ENCODE peak calls at places on chromosomes 16 and 17, in nine cellular contexts. One of them, this sample, is unnamed.

GRCh38 chr16:49961087-49961486 is 63.9 kb upstream of the CNEP1R1 start:
- DNase-seq in mesendoderm: no peak
- DNase-seq in neuronal stem cell: no peak
- DNase-seq in GM23248: peak
- DNase-seq in endodermal cell: no peak
- DNase-seq in K562: no peak
- DNase-seq in neural progenitor cell: no peak
- DNase-seq in GM12878: no peak
- DNase-seq in mammary epithelial cell: peak
- DNase-seq in this sample: no peak

GRCh38 chr16:22297871-22298733 is 893 bp downstream of the POLR3E start:
- DNase-seq in mesendoderm: peak
- DNase-seq in neuronal stem cell: peak
- DNase-seq in GM23248: peak
- DNase-seq in endodermal cell: peak
- DNase-seq in K562: no peak
- DNase-seq in neural progenitor cell: peak
- DNase-seq in GM12878: peak
- DNase-seq in mammary epithelial cell: peak
- DNase-seq in this sample: peak

GRCh38 chr16:57590654-57591085 is 37.8 kb upstream of the ADGRG1 start:
- DNase-seq in mesendoderm: no peak
- DNase-seq in neuronal stem cell: no peak
- DNase-seq in GM23248: peak
- DNase-seq in endodermal cell: no peak
- DNase-seq in K562: no peak
- DNase-seq in neural progenitor cell: no peak
- DNase-seq in GM12878: no peak
- DNase-seq in mammary epithelial cell: peak
- DNase-seq in this sample: no peak

GRCh38 chr17:78272181-78272913 is 40.9 kb downstream of the TMEM235 start:
- DNase-seq in mesendoderm: peak
- DNase-seq in neuronal stem cell: no peak
- DNase-seq in GM23248: no peak
- DNase-seq in endodermal cell: peak
- DNase-seq in K562: peak
- DNase-seq in neural progenitor cell: peak
- DNase-seq in GM12878: no peak
- DNase-seq in mammary epithelial cell: peak
- DNase-seq in this sample: no peak

GRCh38 chr17:64502021-64502420 is 4.1 kb downstream of the DDX5 start:
- DNase-seq in mesendoderm: no peak
- DNase-seq in neuronal stem cell: no peak
- DNase-seq in GM23248: peak
- DNase-seq in endodermal cell: no peak
- DNase-seq in K562: no peak
- DNase-seq in neural progenitor cell: no peak
- DNase-seq in GM12878: no peak
- DNase-seq in mammary epithelial cell: no peak
- DNase-seq in this sample: no peak

GRCh38 chr17:48830840-48831548 is at the start of gene CALCOCO2:
- DNase-seq in mesendoderm: peak
- DNase-seq in neuronal stem cell: peak
- DNase-seq in GM23248: peak
- DNase-seq in endodermal cell: peak
- DNase-seq in K562: peak
- DNase-seq in neural progenitor cell: peak
- DNase-seq in GM12878: peak
- DNase-seq in mammary epithelial cell: peak
- DNase-seq in this sample: no peak

GRCh38 chr16:31362476-31363405 is 7.8 kb downstream of the ITGAX start:
- DNase-seq in mesendoderm: no peak
- DNase-seq in neuronal stem cell: no peak
- DNase-seq in GM23248: no peak
- DNase-seq in endodermal cell: no peak
- DNase-seq in K562: no peak
- DNase-seq in neural progenitor cell: no peak
- DNase-seq in GM12878: no peak
- DNase-seq in mammary epithelial cell: no peak
- DNase-seq in this sample: no peak

GRCh38 chr17:78767806-78768205 is 14.3 kb downstream of the CYTH1 start:
- DNase-seq in mesendoderm: no peak
- DNase-seq in neuronal stem cell: no peak
- DNase-seq in GM23248: no peak
- DNase-seq in endodermal cell: no peak
- DNase-seq in K562: no peak
- DNase-seq in neural progenitor cell: no peak
- DNase-seq in GM12878: no peak
- DNase-seq in mammary epithelial cell: no peak
- DNase-seq in this sample: no peak

GRCh38 chr16:51666821-51667220 is 515.8 kb upstream of the SALL1 start:
- DNase-seq in mesendoderm: no peak
- DNase-seq in neuronal stem cell: no peak
- DNase-seq in GM23248: peak
- DNase-seq in endodermal cell: no peak
- DNase-seq in K562: no peak
- DNase-seq in neural progenitor cell: no peak
- DNase-seq in GM12878: no peak
- DNase-seq in mammary epithelial cell: no peak
- DNase-seq in this sample: no peak

GRCh38 chr17:53217311-53217710 is 605.4 kb upstream of the KIF2B start:
- DNase-seq in mesendoderm: no peak
- DNase-seq in neuronal stem cell: no peak
- DNase-seq in GM23248: no peak
- DNase-seq in endodermal cell: no peak
- DNase-seq in K562: no peak
- DNase-seq in neural progenitor cell: no peak
- DNase-seq in GM12878: no peak
- DNase-seq in mammary epithelial cell: no peak
- DNase-seq in this sample: no peak

GRCh38 chr17:50184057-50184456 is 17.4 kb downstream of the COL1A1 start:
- DNase-seq in mesendoderm: peak
- DNase-seq in neuronal stem cell: no peak
- DNase-seq in GM23248: peak
- DNase-seq in endodermal cell: peak
- DNase-seq in K562: peak
- DNase-seq in neural progenitor cell: peak
- DNase-seq in GM12878: no peak
- DNase-seq in mammary epithelial cell: no peak
- DNase-seq in this sample: no peak

GRCh38 chr16:85777583-85778310 is 21.6 kb downstream of the EMC8 start:
- DNase-seq in mesendoderm: no peak
- DNase-seq in neuronal stem cell: no peak
- DNase-seq in GM23248: peak
- DNase-seq in endodermal cell: no peak
- DNase-seq in K562: no peak
- DNase-seq in neural progenitor cell: no peak
- DNase-seq in GM12878: no peak
- DNase-seq in mammary epithelial cell: peak
- DNase-seq in this sample: no peak

GRCh38 chr16:11310997-11311561 is 29.9 kb upstream of the PRM1 start:
- DNase-seq in mesendoderm: no peak
- DNase-seq in neuronal stem cell: no peak
- DNase-seq in GM23248: no peak
- DNase-seq in endodermal cell: no peak
- DNase-seq in K562: no peak
- DNase-seq in neural progenitor cell: no peak
- DNase-seq in GM12878: peak
- DNase-seq in mammary epithelial cell: no peak
- DNase-seq in this sample: no peak
- H3K9ac ChIP-seq in mesendoderm: no peak
- H3K9ac ChIP-seq in neuronal stem cell: no peak
- H3K9ac ChIP-seq in GM23248: no peak
- H3K9ac ChIP-seq in endodermal cell: no peak
- H3K9ac ChIP-seq in K562: no peak
- H3K9ac ChIP-seq in neural progenitor cell: no peak
- H3K9ac ChIP-seq in GM12878: peak
- H3K9ac ChIP-seq in mammary epithelial cell: no peak
- H3K9ac ChIP-seq in this sample: no peak

DNA sequence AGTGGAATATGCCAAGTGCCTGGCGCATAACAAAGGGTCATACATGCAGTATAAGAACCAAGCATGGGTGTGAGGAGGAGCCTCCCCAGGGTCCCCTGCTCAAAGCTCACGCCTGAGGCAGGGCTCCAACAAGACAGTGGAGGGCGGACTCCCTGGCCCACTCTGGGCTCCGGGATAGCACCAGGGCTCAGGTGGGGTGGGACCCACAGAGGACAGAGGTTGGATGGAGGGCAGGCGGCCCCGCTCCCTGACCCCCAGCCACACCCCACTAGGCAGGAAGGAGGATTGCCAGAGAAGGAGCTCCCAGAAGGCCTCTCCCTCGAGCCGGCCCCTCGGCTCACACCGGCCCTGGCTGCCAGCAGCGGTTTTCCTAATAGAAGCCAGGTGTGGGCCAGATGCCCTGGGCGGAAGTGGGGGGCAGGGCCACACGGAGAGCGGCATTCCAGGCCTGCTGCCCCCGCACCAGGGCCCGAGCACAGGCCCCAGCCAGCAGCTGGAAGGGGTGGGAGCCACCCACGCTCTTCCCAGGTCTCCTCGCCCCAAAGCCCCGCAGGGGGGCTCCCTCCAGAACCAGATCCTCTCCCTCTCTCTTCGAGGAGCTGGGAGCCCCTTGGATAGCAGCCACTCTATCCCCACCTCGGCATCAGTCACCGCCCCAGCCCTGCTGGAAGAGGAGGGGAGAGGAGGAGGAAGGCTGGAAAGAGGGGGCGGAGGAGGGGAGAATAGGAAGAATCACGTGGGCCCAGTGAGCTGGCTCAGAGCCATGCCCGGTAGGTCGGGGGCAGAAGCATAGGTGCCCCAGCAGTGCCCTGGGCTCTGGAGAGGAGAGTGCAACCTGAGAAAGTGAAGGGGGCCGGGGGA is 21.0 kb downstream of the VASN start:
- DNase-seq in mesendoderm: peak
- DNase-seq in neuronal stem cell: no peak
- DNase-seq in GM23248: peak
- DNase-seq in endodermal cell: peak
- DNase-seq in K562: no peak
- DNase-seq in neural progenitor cell: peak
- DNase-seq in GM12878: no peak
- DNase-seq in mammary epithelial cell: peak
- DNase-seq in this sample: no peak
- H3K27ac ChIP-seq in mesendoderm: peak
- H3K27ac ChIP-seq in neuronal stem cell: peak
- H3K27ac ChIP-seq in GM23248: peak
- H3K27ac ChIP-seq in endodermal cell: peak
- H3K27ac ChIP-seq in K562: no peak
- H3K27ac ChIP-seq in neural progenitor cell: peak
- H3K27ac ChIP-seq in GM12878: no peak
- H3K27ac ChIP-seq in mammary epithelial cell: peak
- H3K27ac ChIP-seq in this sample: peak

DNA sequence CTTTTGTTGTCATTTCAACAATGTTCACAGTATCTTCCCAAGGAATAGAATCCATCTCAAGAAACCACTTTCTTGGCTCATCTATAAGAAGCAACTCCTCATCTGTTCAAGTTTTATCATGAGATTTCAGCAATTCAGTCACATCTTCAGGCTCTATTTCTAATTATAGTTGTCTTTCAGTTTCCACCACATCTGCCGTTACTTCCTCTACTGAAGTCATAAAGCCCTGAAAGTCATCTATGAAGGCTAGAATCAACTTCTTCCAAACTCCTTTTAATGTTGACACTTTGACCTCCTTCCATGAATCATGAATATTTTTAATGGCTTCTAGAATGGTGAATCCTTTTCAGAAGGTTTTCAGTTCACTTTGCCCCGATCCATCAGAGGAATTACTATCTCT is 102.1 kb downstream of the CDH13 start:
- DNase-seq in mesendoderm: no peak
- DNase-seq in neuronal stem cell: no peak
- DNase-seq in GM23248: no peak
- DNase-seq in endodermal cell: no peak
- DNase-seq in K562: no peak
- DNase-seq in neural progenitor cell: no peak
- DNase-seq in GM12878: no peak
- DNase-seq in mammary epithelial cell: no peak
- DNase-seq in this sample: no peak
- H3K9ac ChIP-seq in mesendoderm: no peak
- H3K9ac ChIP-seq in neuronal stem cell: no peak
- H3K9ac ChIP-seq in GM23248: no peak
- H3K9ac ChIP-seq in endodermal cell: no peak
- H3K9ac ChIP-seq in K562: no peak
- H3K9ac ChIP-seq in neural progenitor cell: no peak
- H3K9ac ChIP-seq in GM12878: no peak
- H3K9ac ChIP-seq in mammary epithelial cell: no peak
- H3K9ac ChIP-seq in this sample: no peak

GRCh38 chr17:31608659-31609254 is 217.3 kb downstream of the RAB11FIP4 start:
- DNase-seq in mesendoderm: no peak
- DNase-seq in neuronal stem cell: no peak
- DNase-seq in GM23248: no peak
- DNase-seq in endodermal cell: no peak
- DNase-seq in K562: no peak
- DNase-seq in neural progenitor cell: no peak
- DNase-seq in GM12878: no peak
- DNase-seq in mammary epithelial cell: no peak
- DNase-seq in this sample: no peak
- H3K27ac ChIP-seq in mesendoderm: no peak
- H3K27ac ChIP-seq in neuronal stem cell: no peak
- H3K27ac ChIP-seq in GM23248: no peak
- H3K27ac ChIP-seq in endodermal cell: no peak
- H3K27ac ChIP-seq in K562: no peak
- H3K27ac ChIP-seq in neural progenitor cell: no peak
- H3K27ac ChIP-seq in GM12878: no peak
- H3K27ac ChIP-seq in mammary epithelial cell: no peak
- H3K27ac ChIP-seq in this sample: no peak

GRCh38 chr17:16973760-16974540 is 2.0 kb upstream of the TNFRSF13B start:
- DNase-seq in mesendoderm: no peak
- DNase-seq in neuronal stem cell: no peak
- DNase-seq in GM23248: no peak
- DNase-seq in endodermal cell: peak
- DNase-seq in K562: no peak
- DNase-seq in neural progenitor cell: no peak
- DNase-seq in GM12878: peak
- DNase-seq in mammary epithelial cell: no peak
- DNase-seq in this sample: no peak
- H3K9ac ChIP-seq in mesendoderm: no peak
- H3K9ac ChIP-seq in neuronal stem cell: no peak
- H3K9ac ChIP-seq in GM23248: no peak
- H3K9ac ChIP-seq in endodermal cell: no peak
- H3K9ac ChIP-seq in K562: no peak
- H3K9ac ChIP-seq in neural progenitor cell: no peak
- H3K9ac ChIP-seq in GM12878: peak
- H3K9ac ChIP-seq in mammary epithelial cell: no peak
- H3K9ac ChIP-seq in this sample: no peak

GRCh38 chr17:16222406-16222805 is 5.4 kb downstream of the PIGL start:
- DNase-seq in mesendoderm: no peak
- DNase-seq in neuronal stem cell: no peak
- DNase-seq in GM23248: no peak
- DNase-seq in endodermal cell: no peak
- DNase-seq in K562: no peak
- DNase-seq in neural progenitor cell: no peak
- DNase-seq in GM12878: no peak
- DNase-seq in mammary epithelial cell: no peak
- DNase-seq in this sample: no peak
- H3K27ac ChIP-seq in mesendoderm: no peak
- H3K27ac ChIP-seq in neuronal stem cell: no peak
- H3K27ac ChIP-seq in GM23248: no peak
- H3K27ac ChIP-seq in endodermal cell: no peak
- H3K27ac ChIP-seq in K562: no peak
- H3K27ac ChIP-seq in neural progenitor cell: no peak
- H3K27ac ChIP-seq in GM12878: no peak
- H3K27ac ChIP-seq in mammary epithelial cell: no peak
- H3K27ac ChIP-seq in this sample: peak

This sample was measured in SK-N-MC.